ENCODE peak calls at places on chromosomes 2 and 18, in nine cellular contexts. F is kidney glomerular epithelial cell; A is activated CD8-positive, alpha-beta memory T cell treated with anti-CD3 and anti-CD28 coated beads for 1 hour; J is left ventricle myocardium superior; V is NCI-H1048; O is GM12878; L is activated CD4-positive, alpha-beta T cell treated with anti-CD3 and anti-CD28 coated beads, Interleukin-2, amount 50 U/mL, for 48 hours; I is posterior cingulate gyrus; E is stimulated activated CD4-positive, alpha-beta T cell treated with anti-CD3 and anti-CD28 coated beads, Interleukin-15, amount 100 ng/mL, for 1 hour. S is an unnamed sample.

GRCh38 chr18:812673-813404 is 797 bp upstream of the YES1 start:
- DNase-seq in F (no peak), A (peak; percentile 40), J (peak; percentile 80), V (no peak), O (peak; percentile 39), L (peak; percentile 64), I (peak; percentile 12), E (peak; percentile 50), S (no peak)

GRCh38 chr2:207481924-207482323 is 47.8 kb upstream of the CREB1 start:
- DNase-seq in F (no peak), A (no peak), J (peak; percentile 45), V (no peak), O (no peak), L (no peak), I (no peak), E (no peak), S (no peak)

GRCh38 chr2:174066871-174067270 is 101.7 kb upstream of the SP3 start:
- DNase-seq in F (no peak), A (no peak), J (no peak), V (no peak), O (no peak), L (no peak), I (no peak), E (no peak), S (no peak)

GRCh38 chr2:7813541-7814310 is 868.1 kb upstream of the ID2 start:
- DNase-seq in F (no peak), A (no peak), J (no peak), V (no peak), O (no peak), L (no peak), I (no peak), E (no peak), S (no peak)

GRCh38 chr2:218256612-218257350 is 4.0 kb upstream of the GPBAR1 start:
- DNase-seq in F (no peak), A (no peak), J (no peak), V (no peak), O (no peak), L (no peak), I (no peak), E (no peak), S (no peak)

GRCh38 chr2:44358498-44358897 is 2.8 kb downstream of the PREPL start:
- DNase-seq in F (peak; percentile 41), A (no peak), J (peak; percentile 36), V (no peak), O (peak; percentile 64), L (peak; percentile 42), I (no peak), E (no peak), S (no peak)

GRCh38 chr2:88307817-88308216 is 137.7 kb downstream of the THNSL2 start:
- DNase-seq in F (peak; percentile 12), A (no peak), J (no peak), V (no peak), O (no peak), L (peak; percentile 7), I (no peak), E (no peak), S (no peak)

GRCh38 chr2:155021591-155021990 is 323.1 kb downstream of the KCNJ3 start:
- DNase-seq in F (no peak), A (no peak), J (no peak), V (no peak), O (no peak), L (no peak), I (no peak), E (no peak), S (no peak)

GRCh38 chr2:17747684-17748452 is 5.7 kb downstream of the SMC6 start:
- DNase-seq in F (no peak), A (no peak), J (no peak), V (no peak), O (no peak), L (no peak), I (no peak), E (no peak), S (no peak)

GRCh38 chr2:211349031-211349430 is 792.6 kb downstream of the CPS1 start:
- DNase-seq in F (no peak), A (no peak), J (no peak), V (no peak), O (no peak), L (no peak), I (no peak), E (no peak), S (no peak)

GRCh38 chr2:195633974-195634373 is 23.1 kb upstream of the SLC39A10 start:
- DNase-seq in F (no peak), A (no peak), J (no peak), V (no peak), O (no peak), L (no peak), I (no peak), E (no peak), S (no peak)

GRCh38 chr2:223418800-223419199 is 183.4 kb downstream of the SCG2 start:
- DNase-seq in F (no peak), A (no peak), J (no peak), V (no peak), O (no peak), L (no peak), I (no peak), E (no peak), S (no peak)

GRCh38 chr18:55096261-55097026 is 137.2 kb upstream of the CCDC68 start:
- DNase-seq in F (peak; percentile 68), A (no peak), J (peak; percentile 47), V (no peak), O (no peak), L (no peak), I (peak; percentile 43), E (no peak), S (no peak)